ENCODE peak calls at places on chromosomes 3 and 15, in four cellular contexts. A is heart right ventricle; O is CD8-positive, alpha-beta T cell; C is heart left ventricle. X is an unnamed sample. For H3K36me3 and H3K4me1, the result is how much of the 10 kb centered on the place peaks cover.

GRCh38 chr15:93974804-93975481 is 256.4 kb upstream of the MCTP2 start:
- DNase-seq in O (no peak), A (no peak), C (no peak), X (no peak)

GRCh38 chr3:144586382-144586781 is 614.8 kb downstream of the DIPK2A start:
- DNase-seq in C (no peak), A (no peak), O (no peak), X (no peak)

GRCh38 chr3:188185717-188186236 is 31.8 kb downstream of the LPP start:
- DNase-seq in A (no peak), O (no peak), C (no peak), X (peak)

GRCh38 chr3:43747641-43748040 is 56.9 kb downstream of the ABHD5 start:
- DNase-seq in A (no peak), O (no peak), C (no peak), X (no peak)

GRCh38 chr15:92012368-92012629 is 158.8 kb downstream of the SLCO3A1 start:
- DNase-seq in O (no peak), C (no peak), A (no peak), X (no peak)

GRCh38 chr3:58998476-58999117 is 51.2 kb downstream of the CFAP20DC start:
- DNase-seq in C (no peak), A (no peak), O (no peak), X (no peak)

GRCh38 chr3:129238945-129239705 is 10.3 kb upstream of the COPG1 start:
- DNase-seq in C (no peak), A (no peak), O (no peak), X (peak)

GRCh38 chr3:73694988-73695757 is 70.4 kb upstream of the PDZRN3 start:
- DNase-seq in O (no peak), A (no peak), C (no peak), X (no peak)

GRCh38 chr3:38989932-38990510 is 61.7 kb downstream of the SCN11A start:
- DNase-seq in O (no peak), C (no peak), A (no peak), X (no peak)

GRCh38 chr3:66303556-66303955 is 82.8 kb downstream of the SLC25A26 start:
- DNase-seq in O (peak), A (no peak), C (no peak), X (no peak)

GRCh38 chr15:39362832-39363561 is 217.9 kb upstream of the THBS1 start:
- DNase-seq in C (no peak), O (no peak), A (no peak), X (no peak)

GRCh38 chr3:144770813-144771400 is 799.3 kb downstream of the DIPK2A start:
- DNase-seq in A (no peak), O (no peak), C (no peak), X (no peak)

GRCh38 chr15:66661432-66662096 is 40.5 kb upstream of the SMAD6 start:
- DNase-seq in C (peak), O (no peak), A (peak), X (peak)

GRCh38 chr3:125582707-125583106 is 12.6 kb downstream of the OSBPL11 start:
- DNase-seq in O (no peak), A (no peak), C (no peak), X (no peak)

GRCh38 chr3:162354343-162354742 is 857.7 kb downstream of the OTOL1 start:
- DNase-seq in C (no peak), O (no peak), A (no peak), X (no peak)

GRCh38 chr15:69338535-69339213 is 40.0 kb downstream of the PAQR5 start:
- DNase-seq in C (no peak), A (no peak), O (no peak), X (no peak)

GRCh38 chr3:12017487-12017886 is 13.3 kb downstream of the SYN2 start:
- DNase-seq in O (no peak), C (no peak), A (no peak), X (no peak)

GRCh38 chr3:54073386-54073785 is 49.0 kb upstream of the CACNA2D3 start:
- DNase-seq in A (no peak), O (no peak), C (no peak), X (no peak)

GRCh38 chr15:22226034-22226790 is 145.9 kb downstream of the OR4M2 start:
- DNase-seq in C (peak), A (no peak), O (no peak), X (no peak)

GRCh38 chr3:31294430-31295149 is 238.1 kb upstream of the STT3B start:
- DNase-seq in O (no peak), A (no peak), C (no peak), X (no peak)

GRCh38 chr15:91954211-91954804 is 100.8 kb downstream of the SLCO3A1 start:
- DNase-seq in O (no peak), C (no peak), A (no peak), X (no peak)

GRCh38 chr3:117019082-117019713 is 309.6 kb downstream of the TUSC7 start:
- DNase-seq in O (no peak), A (peak), C (no peak), X (no peak)

GRCh38 chr15:68994149-68994548 is 20.3 kb upstream of the NOX5 start:
- DNase-seq in O (no peak), C (no peak), A (no peak), X (no peak)

GRCh38 chr15:95284487-95284886 is 1046.0 kb upstream of the NR2F2 start:
- DNase-seq in O (no peak), A (no peak), C (no peak), X (no peak)

GRCh38 chr15:25242166-25242879 is 196.5 kb downstream of the UBE3A start:
- DNase-seq in O (no peak), C (peak), A (no peak), X (peak)

GRCh38 chr3:43766672-43767465 is 76.1 kb downstream of the ABHD5 start:
- DNase-seq in A (no peak), C (no peak), O (no peak), X (no peak)

GRCh38 chr3:136266468-136266867 is 16.3 kb downstream of the PCCB start:
- DNase-seq in C (no peak), O (no peak), A (no peak), X (no peak)

GRCh38 chr15:74799843-74800558 is 12.6 kb upstream of the LMAN1L start:
- DNase-seq in O (peak), A (peak), C (peak), X (peak)

GRCh38 chr15:74800559-74801094 is 12.0 kb upstream of the LMAN1L start:
- DNase-seq in C (no peak), O (no peak), A (no peak), X (peak)

GRCh38 chr15:74802290-74802689 is 10.3 kb upstream of the LMAN1L start:
- DNase-seq in O (no peak), A (no peak), C (no peak), X (no peak)

GRCh38 chr15:74802862-74803447 is 9.7 kb upstream of the LMAN1L start:
- DNase-seq in C (no peak), A (no peak), O (no peak), X (no peak)

GRCh38 chr15:74801311-74801997 is 11.2 kb upstream of the LMAN1L start:
- DNase-seq in C (no peak), O (no peak), A (no peak), X (no peak)
- H3K36me3 ChIP-seq in C (half or more), O (under half), A (under half), X (half or more)

GRCh38 chr15:55289011-55289572 is 521 bp downstream of the RAB27A start:
- DNase-seq in A (no peak), O (peak), C (no peak), X (peak)
- H3K4me1 ChIP-seq in A (under half), O (under half), C (under half), X (under half)

GRCh38 chr3:193637831-193638230 is 44.8 kb downstream of the OPA1 start:
- DNase-seq in C (no peak), A (no peak), O (no peak), X (no peak)
- H3K36me3 ChIP-seq in C (half or more), A (under half), O (under half), X (half or more)

GRCh38 chr3:16245613-16246012 is 19.1 kb downstream of the DPH3 start:
- DNase-seq in C (no peak), O (no peak), A (no peak), X (no peak)

GRCh38 chr3:16251316-16252085 is 13.2 kb downstream of the DPH3 start:
- DNase-seq in C (no peak), A (no peak), O (no peak), X (no peak)

GRCh38 chr3:16247282-16248058 is 17.3 kb downstream of the DPH3 start:
- DNase-seq in O (peak), A (peak), C (peak), X (peak)

GRCh38 chr3:16249336-16249735 is 15.4 kb downstream of the DPH3 start:
- DNase-seq in A (no peak), O (no peak), C (no peak), X (no peak)

GRCh38 chr3:16248556-16248955 is 16.2 kb downstream of the DPH3 start:
- DNase-seq in O (no peak), C (no peak), A (no peak), X (no peak)
- H3K4me1 ChIP-seq in O (under half), C (under half), A (under half), X (under half)

DNA sequence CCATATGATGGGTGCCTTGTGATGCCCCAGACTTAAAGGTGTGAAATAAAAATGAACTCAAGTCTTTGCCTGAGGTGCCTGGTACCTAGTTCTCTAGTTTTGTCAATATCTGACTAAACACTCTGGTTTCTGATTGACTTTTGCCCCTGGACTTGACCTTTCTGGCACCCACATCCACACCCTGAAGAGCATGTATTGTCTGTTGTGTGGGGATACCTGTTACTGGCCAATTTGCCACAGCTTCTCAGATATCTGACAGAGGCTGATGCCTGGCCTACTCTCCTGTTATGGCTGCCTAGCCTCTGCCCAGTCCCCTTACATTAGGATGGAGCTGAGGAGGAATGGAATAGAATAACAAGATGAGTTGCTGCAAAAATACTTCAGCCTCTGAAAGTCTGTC is 3.6 kb downstream of the ZBTB38 start:
- DNase-seq in C (no peak), O (no peak), A (no peak), X (no peak)
- H3K36me3 ChIP-seq in C (under half), O (under half), A (under half), X (under half)

GRCh38 chr15:75902129-75902557 is 1.5 kb upstream of the FBXO22 start:
- DNase-seq in C (no peak), O (no peak), A (peak), X (no peak)
- H3K4me1 ChIP-seq in C (under half), O (under half), A (under half), X (under half)

DNA sequence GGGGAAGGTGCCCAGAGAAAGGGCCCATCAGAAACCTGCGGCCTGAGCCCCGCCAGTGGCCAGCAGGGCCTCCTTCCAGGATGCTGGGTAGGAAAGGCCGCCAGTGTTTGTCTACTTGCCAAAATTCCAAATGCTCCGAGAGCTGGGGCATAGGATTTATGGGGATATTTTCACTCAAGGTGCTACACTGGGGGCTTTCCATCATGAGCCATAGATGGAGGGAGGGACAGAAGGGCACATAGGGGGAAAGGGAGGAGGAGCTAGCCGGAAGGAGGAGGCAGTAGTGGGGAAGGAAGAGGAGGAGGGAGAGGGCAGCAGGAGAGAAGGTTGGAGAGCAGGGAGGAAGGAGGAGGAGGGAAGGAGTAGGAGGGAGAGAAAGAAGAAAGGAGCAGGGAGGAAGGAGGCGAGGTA is 494.7 kb upstream of the PROK2 start:
- DNase-seq in O (no peak), C (no peak), A (no peak), X (no peak)
- H3K36me3 ChIP-seq in O (under half), C (under half), A (under half), X (under half)

GRCh38 chr3:71065764-71066013 is 517.8 kb downstream of the FOXP1 start:
- DNase-seq in O (no peak), A (no peak), C (no peak), X (no peak)
- H3K4me1 ChIP-seq in O (half or more), A (under half), C (under half), X (half or more)

DNA sequence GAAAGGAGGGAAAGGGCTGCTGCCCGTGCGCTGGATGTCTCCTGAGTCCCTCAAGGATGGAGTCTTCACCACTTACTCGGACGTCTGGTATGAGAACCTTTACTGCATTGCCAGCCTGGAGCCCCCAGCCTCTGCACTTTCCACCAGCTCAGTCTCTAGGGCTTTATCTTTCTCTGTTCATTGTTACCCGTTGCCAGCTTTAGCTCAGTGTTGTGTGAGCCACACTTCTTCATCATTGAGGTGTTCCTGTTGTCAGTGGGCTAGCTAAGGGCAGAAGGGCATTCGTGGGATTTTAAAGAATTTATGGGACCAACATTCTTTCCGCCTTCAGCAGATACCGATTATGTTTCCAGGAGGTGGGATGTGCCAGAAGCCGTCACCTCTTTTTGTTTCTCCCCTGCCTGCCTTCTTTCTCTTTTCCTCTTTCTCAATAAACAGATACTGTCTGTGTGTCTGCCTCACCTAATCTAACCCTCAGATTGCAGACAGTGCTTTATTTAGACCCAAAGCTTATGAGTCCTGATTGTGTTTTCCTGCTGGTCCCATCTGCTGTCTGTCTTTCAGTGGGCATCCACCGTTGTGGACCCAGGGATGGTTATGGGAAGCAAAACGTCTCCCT is 64.5 kb downstream of the PGPEP1L start:
- DNase-seq in O (no peak), C (no peak), A (no peak), X (no peak)
- H3K36me3 ChIP-seq in O (half or more), C (half or more), A (under half), X (half or more)

X was measured in lower lobe of right lung.